ENCODE peak calls at places on chromosomes 6 and 20, in four cellular contexts. I is ovary, W is cardiac muscle cell, V is mammary epithelial cell. E is an unnamed sample.

GRCh38 chr20:62202083-62202395 is 18.0 kb downstream of the HRH3 start:
- DNase-seq in V (no peak), I (no peak), W (no peak), E (peak; percentile 60)

GRCh38 chr6:37698264-37699137 is 818 bp upstream of the MDGA1 start:
- DNase-seq in I (peak; percentile 65), W (peak; percentile 56), V (peak; percentile 46), E (peak; percentile 78)

GRCh38 chr20:14384411-14384810 is 47.0 kb upstream of the FLRT3 start:
- DNase-seq in W (no peak), I (no peak), V (no peak), E (no peak)

GRCh38 chr20:59159822-59160740 is 3.5 kb upstream of the ZNF831 start:
- DNase-seq in W (no peak), V (no peak), I (no peak), E (no peak)

GRCh38 chr6:15674690-15675386 is 12.0 kb upstream of the DTNBP1 start:
- DNase-seq in W (no peak), I (no peak), V (no peak), E (peak; percentile 7)

GRCh38 chr6:2817778-2818443 is 23.8 kb downstream of the SERPINB1 start:
- DNase-seq in I (no peak), V (peak; percentile 93), W (peak; percentile 54), E (no peak)

GRCh38 chr20:63859166-63859699 is 2.1 kb upstream of the ABHD16B start:
- DNase-seq in I (no peak), W (no peak), V (no peak), E (no peak)

GRCh38 chr6:113999284-113999683 is 28.3 kb upstream of the HDAC2 start:
- DNase-seq in W (no peak), V (no peak), I (no peak), E (no peak)

GRCh38 chr6:148068391-148068790 is 274.2 kb upstream of the SASH1 start:
- DNase-seq in I (no peak), W (no peak), V (no peak), E (no peak)

GRCh38 chr20:4369798-4370124 is 351.9 kb upstream of the PRND start:
- DNase-seq in I (no peak), W (no peak), V (no peak), E (no peak)

GRCh38 chr6:88609973-88610372 is 353.4 kb downstream of the RNGTT start:
- DNase-seq in V (no peak), I (no peak), W (no peak), E (no peak)

GRCh38 chr6:18343741-18344140 is 43.4 kb upstream of the RNF144B start:
- DNase-seq in I (no peak), W (peak; percentile 34), V (peak; percentile 94), E (no peak)

GRCh38 chr6:84575264-84575663 is 189.1 kb downstream of the TBX18 start:
- DNase-seq in I (no peak), V (peak; percentile 80), W (peak; percentile 41), E (no peak)

GRCh38 chr6:139970591-139970991 is 596.1 kb upstream of the CITED2 start:
- DNase-seq in W (peak; percentile 42), I (no peak), V (no peak), E (no peak)

GRCh38 chr6:79453558-79454042 is 83.6 kb downstream of the LCA5 start:
- DNase-seq in I (no peak), W (peak; percentile 65), V (peak; percentile 93), E (no peak)

GRCh38 chr6:24052632-24053031 is 73.4 kb upstream of the NRSN1 start:
- DNase-seq in V (no peak), I (no peak), W (no peak), E (no peak)

GRCh38 chr6:43968110-43968965 is 158.9 kb downstream of the MRPL14 start:
- DNase-seq in V (no peak), W (no peak), I (no peak), E (peak; percentile 61)

GRCh38 chr6:112384511-112384910 is 37.4 kb downstream of the RFPL4B start:
- DNase-seq in W (no peak), V (no peak), I (no peak), E (no peak)

GRCh38 chr6:144659202-144659731 is 374.1 kb downstream of the UTRN start:
- DNase-seq in I (peak; percentile 37), V (no peak), W (peak; percentile 80), E (peak; percentile 71)

GRCh38 chr20:35091808-35092523 is 641 bp downstream of the TRPC4AP start:
- DNase-seq in I (no peak), W (no peak), V (no peak), E (no peak)

GRCh38 chr6:45351667-45352066 is 23.5 kb downstream of the RUNX2 start:
- DNase-seq in V (no peak), W (no peak), I (no peak), E (no peak)

GRCh38 chr6:30101939-30102700 is 10.8 kb downstream of the TRIM31 start:
- DNase-seq in W (peak; percentile 90), I (peak; percentile 84), V (peak; percentile 81), E (peak; percentile 89)

GRCh38 chr20:37773260-37773825 is 79.5 kb downstream of the CTNNBL1 start:
- DNase-seq in I (no peak), V (peak; percentile 22), W (no peak), E (no peak)

GRCh38 chr6:36642913-36643817 is 35.3 kb upstream of the CDKN1A start:
- DNase-seq in I (peak; percentile 91), W (peak; percentile 90), V (peak; percentile 77), E (peak; percentile 63)

GRCh38 chr20:33158637-33159385 is 9.1 kb upstream of the BPIFA2 start:
- DNase-seq in I (no peak), V (no peak), W (no peak), E (no peak)

GRCh38 chr20:10955166-10955565 is 281.4 kb upstream of the JAG1 start:
- DNase-seq in I (no peak), V (no peak), W (no peak), E (no peak)

GRCh38 chr6:157092736-157093135 is 230.6 kb downstream of the TMEM242 start:
- DNase-seq in W (peak; percentile 52), V (no peak), I (no peak), E (no peak)

GRCh38 chr6:138724015-138724414 is 49.6 kb upstream of the CCDC28A start:
- DNase-seq in W (peak; percentile 68), V (no peak), I (no peak), E (no peak)

GRCh38 chr6:27863962-27864905 is 48.0 kb downstream of the OR2B2 start:
- DNase-seq in V (no peak), W (peak; percentile 36), I (peak; percentile 30), E (no peak)

GRCh38 chr20:38175221-38176030 is 10.4 kb upstream of the TGM2 start:
- DNase-seq in W (no peak), I (no peak), V (no peak), E (no peak)

GRCh38 chr20:61531553-61532345 is 279.7 kb downstream of the CDH4 start:
- DNase-seq in I (no peak), V (no peak), W (peak; percentile 10), E (no peak)

GRCh38 chr6:105075210-105075609 is 104.6 kb downstream of the POPDC3 start:
- DNase-seq in I (no peak), V (no peak), W (no peak), E (no peak)

GRCh38 chr20:59157064-59157463 is 6.6 kb upstream of the ZNF831 start:
- DNase-seq in W (no peak), I (no peak), V (no peak), E (no peak)

GRCh38 chr20:53216856-53217576 is 244.9 kb downstream of the TSHZ2 start:
- DNase-seq in W (peak; percentile 42), I (peak; percentile 82), V (peak; percentile 37), E (peak; percentile 82)
- TF ChIP-seq CTCF in W (peak; percentile 90), I (peak; percentile 80), V (peak; percentile 93), E (peak; percentile 83)

DNA sequence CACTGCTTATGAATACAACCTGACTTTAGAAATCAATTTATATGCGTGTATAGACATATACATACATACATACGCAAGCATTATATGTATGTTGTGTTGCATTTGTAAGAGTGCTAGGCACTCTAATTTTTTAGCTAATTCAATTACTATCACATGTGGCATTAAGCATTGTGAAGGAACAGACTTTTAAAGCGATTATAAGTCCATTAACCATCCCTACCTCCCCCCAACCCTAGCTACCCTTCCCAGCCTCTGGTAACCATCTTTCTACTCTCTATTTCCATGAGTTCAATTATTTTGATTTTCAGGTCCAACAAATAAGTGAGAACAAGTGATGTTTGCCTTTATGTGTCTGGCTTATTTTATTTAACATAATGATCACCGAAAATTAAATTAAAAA is 453.8 kb downstream of the DOK5 start:
- DNase-seq in I (no peak), W (no peak), V (no peak), E (peak; percentile 15)
- H3K9me3 ChIP-seq in I (no peaks in the 10 kb centered on the region), W (no peaks in the 10 kb centered on the region), V (peaks cover 3% of the 10 kb centered on the region), E (no peaks in the 10 kb centered on the region)

GRCh38 chr6:165846123-165846966 is 183.3 kb upstream of the PDE10A start:
- DNase-seq in V (no peak), W (no peak), I (no peak), E (no peak)

GRCh38 chr6:165850434-165851019 is 187.5 kb upstream of the PDE10A start:
- DNase-seq in I (peak; percentile 82), W (peak; percentile 77), V (peak; percentile 19), E (peak; percentile 67)

GRCh38 chr6:165849539-165850430 is 186.7 kb upstream of the PDE10A start:
- DNase-seq in V (no peak), I (no peak), W (peak; percentile 35), E (no peak)

GRCh38 chr6:165847407-165848098 is 184.5 kb upstream of the PDE10A start:
- DNase-seq in W (peak; percentile 92), I (peak; percentile 58), V (no peak), E (no peak)

DNA sequence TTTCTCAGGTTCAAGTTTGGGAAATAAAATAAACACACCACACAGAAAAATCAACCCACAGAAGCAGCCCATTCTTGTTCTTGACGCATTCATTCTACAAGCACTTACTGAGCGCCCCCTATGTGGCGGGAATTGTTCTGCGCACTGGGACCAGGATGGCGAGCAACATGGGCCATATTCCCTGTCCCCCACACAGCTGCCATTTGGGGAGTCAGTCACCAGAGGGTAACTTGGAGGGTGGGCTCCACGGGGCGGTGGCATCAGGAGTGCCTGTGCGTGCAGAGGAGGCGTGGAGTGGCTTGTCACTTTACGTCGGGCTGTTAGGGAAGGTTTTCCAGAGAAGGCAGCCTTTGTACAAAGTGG is 185.0 kb upstream of the PDE10A start:
- DNase-seq in V (no peak), W (no peak), I (no peak), E (no peak)
- TF ChIP-seq CTCF in V (no peak), W (peak; percentile 28), I (no peak), E (peak; percentile 31)

GRCh38 chr6:131917763-131918649 is 33.2 kb downstream of the CCN2 start:
- DNase-seq in W (no peak), V (no peak), I (no peak), E (no peak)

GRCh38 chr6:131917318-131917717 is 33.9 kb downstream of the CCN2 start:
- DNase-seq in V (no peak), I (no peak), W (peak; percentile 23), E (no peak)

GRCh38 chr6:131923356-131923755 is 27.8 kb downstream of the CCN2 start:
- DNase-seq in V (peak; percentile 53), W (peak; percentile 79), I (peak; percentile 45), E (peak; percentile 71)

GRCh38 chr6:131918650-131919355 is 32.4 kb downstream of the CCN2 start:
- DNase-seq in W (no peak), V (no peak), I (no peak), E (no peak)

GRCh38 chr6:131920656-131921055 is 30.5 kb downstream of the CCN2 start:
- DNase-seq in W (no peak), I (no peak), V (no peak), E (no peak)
- H3K9me3 ChIP-seq in W (no peaks in the 10 kb centered on the region), I (no peaks in the 10 kb centered on the region), V (peaks cover 3% of the 10 kb centered on the region), E (no peaks in the 10 kb centered on the region)

E was measured in BE2C.